ENCODE peak calls at places on chromosomes 11 and 22, in nine cellular contexts. A, I, W, D, B, R, E, N and M are unnamed samples.
A peak's percentile ranks its signal among the peaks of the same experiment; 100 is the strongest.

GRCh38 chr11:9203715-9204311 is 61.3 kb downstream of the DENND5A start:
- DNase-seq in D (no peak), W (no peak), I (no peak), B (no peak), R (no peak), N (no peak), E (no peak), A (peak; percentile 47), M (no peak)

GRCh38 chr22:19336133-19337075 is 44.9 kb upstream of the CLTCL1 start:
- DNase-seq in N (no peak), R (no peak), B (no peak), E (peak; percentile 14), I (no peak), D (no peak), W (no peak), A (no peak), M (no peak)

GRCh38 chr22:17138451-17139042 is 17.4 kb upstream of the TMEM121B start:
- DNase-seq in W (no peak), D (no peak), R (no peak), I (no peak), B (no peak), A (no peak), N (no peak), E (no peak), M (no peak)

GRCh38 chr11:34502949-34503348 is 10.6 kb downstream of the ELF5 start:
- DNase-seq in B (no peak), E (no peak), D (no peak), R (no peak), I (no peak), A (no peak), W (no peak), N (no peak), M (no peak)

GRCh38 chr22:45612451-45612901 is 59.2 kb upstream of the ATXN10 start:
- DNase-seq in E (no peak), A (no peak), R (peak; percentile 42), B (peak; percentile 28), N (peak; percentile 62), W (no peak), D (peak; percentile 26), I (no peak), M (peak; percentile 6)

GRCh38 chr11:116072776-116073175 is 568.6 kb upstream of the CADM1 start:
- DNase-seq in I (no peak), E (peak; percentile 35), B (no peak), A (peak; percentile 49), D (no peak), R (no peak), W (no peak), N (no peak), M (no peak)

GRCh38 chr11:75346912-75347647 is 4.4 kb downstream of the ARRB1 start:
- DNase-seq in B (no peak), A (no peak), I (peak; percentile 66), N (peak; percentile 51), R (no peak), E (no peak), D (no peak), W (no peak), M (no peak)

GRCh38 chr22:49373801-49374226 is 453.9 kb downstream of the BRD1 start:
- DNase-seq in B (no peak), D (no peak), I (no peak), N (no peak), W (no peak), R (peak; percentile 2), E (no peak), A (no peak), M (no peak)

GRCh38 chr22:36208934-36209333 is 7.3 kb upstream of the APOL4 start:
- DNase-seq in N (no peak), I (no peak), R (no peak), D (no peak), E (no peak), W (no peak), A (no peak), B (no peak), M (no peak)

GRCh38 chr22:36213596-36213995 is 12.0 kb upstream of the APOL4 start:
- DNase-seq in W (no peak), R (no peak), A (no peak), I (no peak), E (no peak), D (no peak), B (no peak), N (no peak), M (no peak)

GRCh38 chr22:36208162-36208765 is 6.7 kb upstream of the APOL4 start:
- DNase-seq in B (no peak), A (no peak), N (no peak), I (no peak), E (no peak), D (no peak), W (no peak), R (no peak), M (no peak)

GRCh38 chr22:36212896-36213295 is 11.3 kb upstream of the APOL4 start:
- DNase-seq in E (no peak), D (no peak), W (no peak), I (no peak), A (no peak), R (no peak), N (no peak), B (no peak), M (no peak)

GRCh38 chr22:36211237-36211881 is 9.8 kb upstream of the APOL4 start:
- DNase-seq in E (no peak), B (no peak), W (no peak), N (no peak), D (no peak), I (peak; percentile 47), R (no peak), A (no peak), M (no peak)
- H3K27me3 ChIP-seq in E (no peaks in the 10 kb centered on the region), B (peaks cover 2% of the 10 kb centered on the region), W (no peaks in the 10 kb centered on the region), N (no peaks in the 10 kb centered on the region), D (no peaks in the 10 kb centered on the region), I (peaks cover 9% of the 10 kb centered on the region), R (no peaks in the 10 kb centered on the region), A (no peaks in the 10 kb centered on the region), M (no peaks in the 10 kb centered on the region)

GRCh38 chr22:21736948-21737347 is 1.4 kb upstream of the YPEL1 start:
- DNase-seq in A (no peak), B (no peak), N (no peak), R (no peak), W (no peak), D (no peak), E (no peak), I (no peak), M (no peak)

GRCh38 chr22:21738966-21739365 is 3.4 kb upstream of the YPEL1 start:
- DNase-seq in D (no peak), A (no peak), I (no peak), N (no peak), R (no peak), E (no peak), B (no peak), W (no peak), M (no peak)

GRCh38 chr22:21739828-21740377 is 4.3 kb upstream of the YPEL1 start:
- DNase-seq in I (no peak), D (no peak), B (no peak), W (no peak), N (no peak), E (no peak), A (no peak), R (no peak), M (no peak)

GRCh38 chr22:21736084-21736642 is 569 bp upstream of the YPEL1 start:
- DNase-seq in W (no peak), B (no peak), N (no peak), A (no peak), E (no peak), R (no peak), I (no peak), D (no peak), M (no peak)

DNA sequence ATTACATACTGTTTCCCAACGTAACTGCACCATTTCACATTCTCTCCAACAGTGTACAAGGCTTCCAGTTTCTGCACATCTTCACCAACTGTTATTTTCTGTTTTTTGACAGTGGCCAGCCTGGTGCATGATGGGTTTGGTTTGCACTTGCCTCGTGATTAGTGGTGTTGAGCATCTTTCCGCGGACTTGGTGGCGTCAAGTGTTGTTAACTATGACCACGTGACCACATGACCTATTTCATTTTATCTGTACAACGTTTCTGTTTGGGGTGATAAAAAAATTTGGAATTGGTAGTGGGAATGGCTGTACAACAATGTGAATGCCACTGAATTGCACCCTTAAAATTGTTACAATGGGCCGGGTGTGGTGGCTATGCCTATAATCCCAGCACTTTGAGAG is 2.5 kb upstream of the YPEL1 start:
- DNase-seq in W (no peak), A (no peak), B (no peak), N (no peak), I (no peak), D (no peak), E (peak; percentile 39), R (no peak), M (no peak)
- H3K27me3 ChIP-seq in W (no peaks in the 10 kb centered on the region), A (peaks cover 26% of the 10 kb centered on the region), B (no peaks in the 10 kb centered on the region), N (no peaks in the 10 kb centered on the region), I (peaks cover 32% of the 10 kb centered on the region), D (no peaks in the 10 kb centered on the region), E (peaks cover 49% of the 10 kb centered on the region), R (no peaks in the 10 kb centered on the region), M (no peaks in the 10 kb centered on the region)

GRCh38 chr11:31826530-31827438 is 15.7 kb upstream of the PAX6 start:
- DNase-seq in D (no peak), W (no peak), I (no peak), A (peak; percentile 71), B (no peak), E (no peak), N (no peak), R (no peak), M (no peak)
- H3K27me3 ChIP-seq in D (peaks cover 31% of the 10 kb centered on the region), W (peaks cover 98% of the 10 kb centered on the region), I (peaks cover 78% of the 10 kb centered on the region), A (peaks cover 87% of the 10 kb centered on the region), B (peaks cover 75% of the 10 kb centered on the region), E (peaks cover 53% of the 10 kb centered on the region), N (peaks cover 100% of the 10 kb centered on the region), R (peaks cover 55% of the 10 kb centered on the region), M (peaks cover 62% of the 10 kb centered on the region)

GRCh38 chr11:118056806-118057205 is 20.1 kb upstream of the TMPRSS4 start:
- DNase-seq in R (no peak), D (no peak), B (no peak), I (no peak), W (no peak), A (no peak), N (no peak), E (no peak), M (no peak)

GRCh38 chr11:118058311-118059230 is 18.3 kb upstream of the TMPRSS4 start:
- DNase-seq in B (no peak), W (no peak), E (no peak), I (no peak), A (no peak), N (no peak), D (no peak), R (no peak), M (no peak)

GRCh38 chr11:118054712-118055640 is 21.9 kb upstream of the TMPRSS4 start:
- DNase-seq in N (no peak), R (no peak), W (no peak), I (no peak), E (no peak), B (no peak), D (no peak), A (no peak), M (no peak)

GRCh38 chr11:118057424-118058145 is 19.3 kb upstream of the TMPRSS4 start:
- DNase-seq in I (no peak), E (no peak), W (no peak), A (no peak), R (no peak), N (no peak), D (no peak), B (no peak), M (no peak)

GRCh38 chr11:118055966-118056365 is 20.9 kb upstream of the TMPRSS4 start:
- DNase-seq in N (no peak), A (no peak), B (no peak), W (no peak), E (no peak), D (no peak), I (no peak), R (no peak), M (no peak)
- H3K27me3 ChIP-seq in N (no peaks in the 10 kb centered on the region), A (no peaks in the 10 kb centered on the region), B (no peaks in the 10 kb centered on the region), W (no peaks in the 10 kb centered on the region), E (peaks cover 44% of the 10 kb centered on the region), D (no peaks in the 10 kb centered on the region), I (peaks cover 36% of the 10 kb centered on the region), R (no peaks in the 10 kb centered on the region), M (peaks cover 16% of the 10 kb centered on the region)

GRCh38 chr11:64713031-64713780 is 9.8 kb downstream of the NRXN2 start:
- DNase-seq in A (peak; percentile 82), B (no peak), D (no peak), E (peak; percentile 27), W (no peak), R (peak; percentile 33), I (peak; percentile 23), N (peak; percentile 27), M (no peak)
- H3K27me3 ChIP-seq in A (peaks cover 97% of the 10 kb centered on the region), B (peaks cover 48% of the 10 kb centered on the region), D (peaks cover 14% of the 10 kb centered on the region), E (peaks cover 48% of the 10 kb centered on the region), W (peaks cover 46% of the 10 kb centered on the region), R (peaks cover 32% of the 10 kb centered on the region), I (peaks cover 68% of the 10 kb centered on the region), N (peaks cover 100% of the 10 kb centered on the region), M (peaks cover 45% of the 10 kb centered on the region)